ENCODE peak calls at places on chromosomes 6 and 20, in seven cellular contexts. U, K, M, F, C, G and Z are unnamed samples.

GRCh38 chr6:107970255-107970654 is 12.2 kb upstream of the SEC63 start:
- DNase-seq in U (no peak), K (no peak), M (no peak), F (no peak), C (no peak), G (no peak), Z (no peak)

GRCh38 chr6:15409301-15410125 is 163.6 kb downstream of the JARID2 start:
- DNase-seq in U (no peak), K (no peak), M (no peak), F (no peak), C (no peak), G (no peak), Z (no peak)

GRCh38 chr6:120903836-120904235 is 430.4 kb downstream of the TBC1D32 start:
- DNase-seq in U (no peak), K (no peak), M (no peak), F (no peak), C (no peak), G (no peak), Z (no peak)

GRCh38 chr6:152233547-152234320 is 403.4 kb downstream of the SYNE1 start:
- DNase-seq in U (no peak), K (no peak), M (no peak), F (no peak), C (no peak), G (no peak), Z (no peak)

GRCh38 chr6:87742106-87742505 is 40.1 kb upstream of the AKIRIN2 start:
- DNase-seq in U (no peak), K (peak), M (no peak), F (no peak), C (no peak), G (no peak), Z (no peak)

GRCh38 chr6:44004625-44005506 is 122.4 kb downstream of the MRPL14 start:
- DNase-seq in U (no peak), K (no peak), M (peak), F (no peak), C (peak), G (peak), Z (no peak)

GRCh38 chr6:125393449-125393858 is 91.7 kb upstream of the HDDC2 start:
- DNase-seq in U (no peak), K (no peak), M (no peak), F (no peak), C (no peak), G (no peak), Z (no peak)

GRCh38 chr6:89071036-89071435 is 9.5 kb upstream of the PNRC1 start:
- DNase-seq in U (no peak), K (peak), M (no peak), F (no peak), C (no peak), G (no peak), Z (no peak)

GRCh38 chr20:18058661-18059467 is 1.1 kb upstream of the OVOL2 start:
- DNase-seq in U (no peak), K (peak), M (no peak), F (no peak), C (peak), G (peak), Z (no peak)

GRCh38 chr6:75563032-75563431 is 38.6 kb upstream of the SENP6 start:
- DNase-seq in U (no peak), K (peak), M (peak), F (peak), C (no peak), G (peak), Z (no peak)

GRCh38 chr6:88380618-88381288 is 214.6 kb upstream of the CNR1 start:
- DNase-seq in U (no peak), K (no peak), M (no peak), F (peak), C (no peak), G (no peak), Z (no peak)

GRCh38 chr6:84065718-84066290 is 32.2 kb downstream of the MRAP2 start:
- DNase-seq in U (peak), K (no peak), M (peak), F (peak), C (no peak), G (no peak), Z (no peak)

GRCh38 chr20:48898210-48898609 is 23.3 kb upstream of the ARFGEF2 start:
- DNase-seq in U (no peak), K (no peak), M (peak), F (no peak), C (no peak), G (no peak), Z (no peak)

GRCh38 chr6:22068561-22069346 is 228.1 kb downstream of the PRL start:
- DNase-seq in U (no peak), K (no peak), M (no peak), F (no peak), C (no peak), G (no peak), Z (no peak)

GRCh38 chr20:45436732-45437485 is 21.0 kb downstream of the PIGT start:
- DNase-seq in U (peak), K (peak), M (peak), F (peak), C (peak), G (peak), Z (no peak)

GRCh38 chr20:6045566-6045965 is 8.3 kb downstream of the LRRN4 start:
- DNase-seq in U (no peak), K (no peak), M (peak), F (peak), C (no peak), G (no peak), Z (no peak)

GRCh38 chr6:10389739-10390494 is 25.0 kb downstream of the TFAP2A start:
- DNase-seq in U (no peak), K (no peak), M (no peak), F (no peak), C (no peak), G (peak), Z (no peak)

GRCh38 chr6:164322533-164322932 is 908.0 kb downstream of the QKI start:
- DNase-seq in U (peak), K (no peak), M (no peak), F (peak), C (no peak), G (no peak), Z (no peak)

GRCh38 chr6:168011291-168011690 is 13.8 kb downstream of the KIF25 start:
- DNase-seq in U (no peak), K (no peak), M (no peak), F (no peak), C (no peak), G (no peak), Z (no peak)

GRCh38 chr20:32539817-32540675 is 45.1 kb downstream of the NOL4L start:
- DNase-seq in U (no peak), K (peak), M (no peak), F (no peak), C (no peak), G (peak), Z (no peak)

GRCh38 chr20:58716476-58717277 is 24.1 kb downstream of the NPEPL1 start:
- DNase-seq in U (no peak), K (no peak), M (no peak), F (no peak), C (peak), G (peak), Z (no peak)

GRCh38 chr6:123808556-123808955 is 4.9 kb downstream of the NKAIN2 start:
- DNase-seq in U (no peak), K (no peak), M (no peak), F (no peak), C (no peak), G (no peak), Z (no peak)

GRCh38 chr6:51029576-51029975 is 210.9 kb downstream of the TFAP2B start:
- DNase-seq in U (no peak), K (no peak), M (no peak), F (no peak), C (no peak), G (no peak), Z (no peak)

GRCh38 chr20:31603822-31604566 is 1.1 kb upstream of the ID1 start:
- DNase-seq in U (peak), K (peak), M (peak), F (peak), C (peak), G (peak), Z (peak)

GRCh38 chr6:169051371-169051770 is 202.3 kb downstream of the THBS2 start:
- DNase-seq in U (no peak), K (no peak), M (peak), F (no peak), C (no peak), G (no peak), Z (no peak)

GRCh38 chr6:148431840-148432239 is 89.2 kb downstream of the SASH1 start:
- DNase-seq in U (no peak), K (no peak), M (no peak), F (no peak), C (no peak), G (no peak), Z (no peak)

GRCh38 chr20:53660078-53660909 is 66.7 kb upstream of the ZNF217 start:
- DNase-seq in U (no peak), K (peak), M (peak), F (peak), C (no peak), G (no peak), Z (no peak)

GRCh38 chr6:11380969-11381744 is 148.7 kb upstream of the NEDD9 start:
- DNase-seq in U (no peak), K (no peak), M (no peak), F (no peak), C (no peak), G (peak), Z (no peak)

GRCh38 chr6:52328303-52328662 is 33.7 kb upstream of the PAQR8 start:
- DNase-seq in U (no peak), K (peak), M (no peak), F (no peak), C (no peak), G (no peak), Z (no peak)

GRCh38 chr6:56906752-56907151 is 48.2 kb upstream of the BEND6 start:
- DNase-seq in U (no peak), K (no peak), M (peak), F (peak), C (no peak), G (no peak), Z (no peak)

GRCh38 chr6:87820343-87820984 is 118.4 kb upstream of the AKIRIN2 start:
- DNase-seq in U (no peak), K (no peak), M (no peak), F (no peak), C (no peak), G (no peak), Z (no peak)

GRCh38 chr6:167311286-167311685 is 13.6 kb upstream of the TTLL2 start:
- DNase-seq in U (no peak), K (no peak), M (no peak), F (no peak), C (no peak), G (no peak), Z (no peak)

GRCh38 chr6:37321101-37321500 is 32.7 kb upstream of the RNF8 start:
- DNase-seq in U (no peak), K (no peak), M (no peak), F (no peak), C (no peak), G (no peak), Z (no peak)

GRCh38 chr6:107075951-107076381 is 39.3 kb downstream of the BEND3 start:
- DNase-seq in U (peak), K (no peak), M (peak), F (peak), C (no peak), G (peak), Z (no peak)

GRCh38 chr6:119628691-119629621 is 279.4 kb upstream of the MAN1A1 start:
- DNase-seq in U (no peak), K (no peak), M (no peak), F (no peak), C (no peak), G (no peak), Z (no peak)

GRCh38 chr6:158605266-158605878 is 39.2 kb downstream of the DYNLT1 start:
- DNase-seq in U (peak), K (peak), M (peak), F (peak), C (peak), G (peak), Z (peak)

GRCh38 chr6:127879685-127880084 is 21.2 kb downstream of the THEMIS start:
- DNase-seq in U (no peak), K (no peak), M (peak), F (peak), C (no peak), G (peak), Z (no peak)

GRCh38 chr6:39111280-39111679 is 3.7 kb downstream of the SAYSD1 start:
- DNase-seq in U (no peak), K (no peak), M (no peak), F (no peak), C (no peak), G (no peak), Z (no peak)

GRCh38 chr6:39118921-39119320 is 3.9 kb upstream of the SAYSD1 start:
- DNase-seq in U (no peak), K (no peak), M (no peak), F (no peak), C (no peak), G (no peak), Z (no peak)

GRCh38 chr6:39114707-39115599 is at the start of gene SAYSD1:
- DNase-seq in U (peak), K (peak), M (peak), F (peak), C (peak), G (peak), Z (peak)

GRCh38 chr6:39114395-39114706 is 635 bp downstream of the SAYSD1 start:
- DNase-seq in U (no peak), K (no peak), M (no peak), F (no peak), C (no peak), G (no peak), Z (no peak)

DNA sequence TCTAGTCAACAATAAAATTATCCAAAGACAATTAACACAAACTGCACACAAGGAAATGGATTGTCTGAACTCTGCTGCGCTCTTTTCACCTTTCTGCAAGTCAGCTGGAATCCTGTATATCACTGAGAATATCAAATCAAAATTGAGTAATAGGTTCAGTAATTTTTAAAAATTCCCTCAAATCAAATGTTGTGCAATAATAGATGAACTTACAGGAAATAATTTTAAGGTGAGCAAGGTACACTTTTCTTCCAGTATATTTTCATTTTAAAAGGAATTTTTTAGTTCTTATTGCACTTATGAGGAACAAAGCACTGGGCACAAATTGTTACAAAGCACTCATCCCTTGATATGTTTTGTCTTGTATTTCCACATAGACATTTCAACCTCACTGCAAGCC is 1.2 kb downstream of the SAYSD1 start:
- DNase-seq in U (no peak), K (peak), M (no peak), F (no peak), C (no peak), G (no peak), Z (no peak)
- H3K4me3 ChIP-seq in U (no peak), K (no peak), M (no peak), F (peak), C (peak), G (peak), Z (no peak)

GRCh38 chr20:63543733-63544132 is 3.8 kb downstream of the SRMS start:
- DNase-seq in U (no peak), K (no peak), M (no peak), F (no peak), C (no peak), G (no peak), Z (no peak)

GRCh38 chr20:63542031-63542559 is 4.9 kb upstream of the PTK6 start:
- DNase-seq in U (no peak), K (no peak), M (no peak), F (no peak), C (no peak), G (no peak), Z (no peak)

GRCh38 chr20:63541371-63541770 is 4.2 kb upstream of the PTK6 start:
- DNase-seq in U (no peak), K (no peak), M (no peak), F (no peak), C (no peak), G (no peak), Z (no peak)

GRCh38 chr20:63543131-63543530 is 4.4 kb downstream of the SRMS start:
- DNase-seq in U (no peak), K (no peak), M (no peak), F (no peak), C (no peak), G (no peak), Z (no peak)

GRCh38 chr20:63542696-63543095 is 4.9 kb downstream of the SRMS start:
- DNase-seq in U (no peak), K (no peak), M (no peak), F (no peak), C (no peak), G (no peak), Z (no peak)
- H3K4me3 ChIP-seq in U (no peak), K (no peak), M (no peak), F (no peak), C (no peak), G (no peak), Z (no peak)

GRCh38 chr6:157047328-157047727 is 270.1 kb downstream of the ARID1B start:
- DNase-seq in U (no peak), K (no peak), M (no peak), F (no peak), C (no peak), G (no peak), Z (no peak)

GRCh38 chr6:157049126-157049525 is 271.9 kb downstream of the ARID1B start:
- DNase-seq in U (no peak), K (no peak), M (no peak), F (no peak), C (no peak), G (no peak), Z (no peak)

GRCh38 chr6:157045831-157046454 is 268.8 kb downstream of the ARID1B start:
- DNase-seq in U (no peak), K (peak), M (peak), F (peak), C (no peak), G (no peak), Z (no peak)

GRCh38 chr6:157047951-157048350 is 270.8 kb downstream of the ARID1B start:
- DNase-seq in U (no peak), K (no peak), M (peak), F (peak), C (no peak), G (no peak), Z (no peak)

GRCh38 chr6:157046776-157047175 is 269.6 kb downstream of the ARID1B start:
- DNase-seq in U (no peak), K (no peak), M (peak), F (no peak), C (no peak), G (no peak), Z (no peak)
- H3K4me3 ChIP-seq in U (no peak), K (no peak), M (no peak), F (no peak), C (no peak), G (no peak), Z (no peak)

GRCh38 chr20:62063601-62063980 is 2.1 kb downstream of the TAF4 start:
- DNase-seq in U (no peak), K (no peak), M (peak), F (peak), C (no peak), G (peak), Z (no peak)
- H3K4me3 ChIP-seq in U (peak), K (no peak), M (peak), F (peak), C (peak), G (peak), Z (peak)